ENCODE peak calls at places on chromosomes 12 and 14, in ten cellular contexts. One of them, this sample, is unnamed.

GRCh38 chr14:103067231-103067954 is 10.0 kb upstream of the CDC42BPB start:
- DNase-seq in DMS153: no peak
- DNase-seq in fibroblast of lung: peak; percentile 71
- DNase-seq in WTC11: no peak
- DNase-seq in NCI-H2107: no peak
- DNase-seq in aorta: peak; percentile 46
- DNase-seq in T-helper 1 cell: no peak
- DNase-seq in HFF-Myc: no peak
- DNase-seq in activated CD4-positive, alpha-beta T cell treated with anti-CD3 and anti-CD28 coated beads, Interleukin-2, amount 10 ng/mL, durations not matched to agents 7 days and 5 days: no peak
- DNase-seq in iris pigment epithelial cell: no peak
- DNase-seq in this sample: no peak

GRCh38 chr12:67676624-67677023 is 28.1 kb downstream of the DYRK2 start:
- DNase-seq in DMS153: no peak
- DNase-seq in fibroblast of lung: no peak
- DNase-seq in WTC11: no peak
- DNase-seq in NCI-H2107: no peak
- DNase-seq in aorta: no peak
- DNase-seq in T-helper 1 cell: no peak
- DNase-seq in HFF-Myc: no peak
- DNase-seq in activated CD4-positive, alpha-beta T cell treated with anti-CD3 and anti-CD28 coated beads, Interleukin-2, amount 10 ng/mL, durations not matched to agents 7 days and 5 days: no peak
- DNase-seq in iris pigment epithelial cell: no peak
- DNase-seq in this sample: no peak

GRCh38 chr12:58593557-58594304 is 326.6 kb downstream of the LRIG3 start:
- DNase-seq in DMS153: no peak
- DNase-seq in fibroblast of lung: no peak
- DNase-seq in WTC11: no peak
- DNase-seq in NCI-H2107: no peak
- DNase-seq in aorta: no peak
- DNase-seq in T-helper 1 cell: no peak
- DNase-seq in HFF-Myc: no peak
- DNase-seq in activated CD4-positive, alpha-beta T cell treated with anti-CD3 and anti-CD28 coated beads, Interleukin-2, amount 10 ng/mL, durations not matched to agents 7 days and 5 days: no peak
- DNase-seq in iris pigment epithelial cell: peak; percentile 11
- DNase-seq in this sample: no peak

GRCh38 chr12:69834147-69834546 is 9.1 kb downstream of the MYRFL start:
- DNase-seq in DMS153: no peak
- DNase-seq in fibroblast of lung: no peak
- DNase-seq in WTC11: no peak
- DNase-seq in NCI-H2107: no peak
- DNase-seq in aorta: no peak
- DNase-seq in T-helper 1 cell: no peak
- DNase-seq in HFF-Myc: no peak
- DNase-seq in activated CD4-positive, alpha-beta T cell treated with anti-CD3 and anti-CD28 coated beads, Interleukin-2, amount 10 ng/mL, durations not matched to agents 7 days and 5 days: no peak
- DNase-seq in iris pigment epithelial cell: no peak
- DNase-seq in this sample: no peak

GRCh38 chr12:124667671-124668337 is 100.4 kb upstream of the NCOR2 start:
- DNase-seq in DMS153: peak; percentile 93
- DNase-seq in fibroblast of lung: no peak
- DNase-seq in WTC11: no peak
- DNase-seq in NCI-H2107: peak; percentile 43
- DNase-seq in aorta: no peak
- DNase-seq in T-helper 1 cell: no peak
- DNase-seq in HFF-Myc: no peak
- DNase-seq in activated CD4-positive, alpha-beta T cell treated with anti-CD3 and anti-CD28 coated beads, Interleukin-2, amount 10 ng/mL, durations not matched to agents 7 days and 5 days: no peak
- DNase-seq in iris pigment epithelial cell: no peak
- DNase-seq in this sample: no peak

GRCh38 chr12:94706250-94706661 is 55.9 kb upstream of the TMCC3 start:
- DNase-seq in DMS153: no peak
- DNase-seq in fibroblast of lung: no peak
- DNase-seq in WTC11: no peak
- DNase-seq in NCI-H2107: no peak
- DNase-seq in aorta: no peak
- DNase-seq in T-helper 1 cell: no peak
- DNase-seq in HFF-Myc: no peak
- DNase-seq in activated CD4-positive, alpha-beta T cell treated with anti-CD3 and anti-CD28 coated beads, Interleukin-2, amount 10 ng/mL, durations not matched to agents 7 days and 5 days: no peak
- DNase-seq in iris pigment epithelial cell: peak; percentile 26
- DNase-seq in this sample: no peak

GRCh38 chr12:98669751-98670150 is 24.7 kb downstream of the APAF1 start:
- DNase-seq in DMS153: no peak
- DNase-seq in fibroblast of lung: no peak
- DNase-seq in WTC11: no peak
- DNase-seq in NCI-H2107: no peak
- DNase-seq in aorta: no peak
- DNase-seq in T-helper 1 cell: no peak
- DNase-seq in HFF-Myc: no peak
- DNase-seq in activated CD4-positive, alpha-beta T cell treated with anti-CD3 and anti-CD28 coated beads, Interleukin-2, amount 10 ng/mL, durations not matched to agents 7 days and 5 days: no peak
- DNase-seq in iris pigment epithelial cell: no peak
- DNase-seq in this sample: no peak

GRCh38 chr12:40144023-40144422 is 38.1 kb upstream of the SLC2A13 start:
- DNase-seq in DMS153: no peak
- DNase-seq in fibroblast of lung: no peak
- DNase-seq in WTC11: no peak
- DNase-seq in NCI-H2107: no peak
- DNase-seq in aorta: peak; percentile 50
- DNase-seq in T-helper 1 cell: no peak
- DNase-seq in HFF-Myc: no peak
- DNase-seq in activated CD4-positive, alpha-beta T cell treated with anti-CD3 and anti-CD28 coated beads, Interleukin-2, amount 10 ng/mL, durations not matched to agents 7 days and 5 days: peak; percentile 16
- DNase-seq in iris pigment epithelial cell: no peak
- DNase-seq in this sample: no peak

GRCh38 chr12:114777052-114777451 is 93.1 kb upstream of the TBX3 start:
- DNase-seq in DMS153: no peak
- DNase-seq in fibroblast of lung: peak; percentile 53
- DNase-seq in WTC11: no peak
- DNase-seq in NCI-H2107: no peak
- DNase-seq in aorta: no peak
- DNase-seq in T-helper 1 cell: no peak
- DNase-seq in HFF-Myc: peak; percentile 77
- DNase-seq in activated CD4-positive, alpha-beta T cell treated with anti-CD3 and anti-CD28 coated beads, Interleukin-2, amount 10 ng/mL, durations not matched to agents 7 days and 5 days: no peak
- DNase-seq in iris pigment epithelial cell: peak; percentile 70
- DNase-seq in this sample: peak; percentile 21

GRCh38 chr12:98870521-98870920 is 225.4 kb downstream of the APAF1 start:
- DNase-seq in DMS153: peak; percentile 90
- DNase-seq in fibroblast of lung: no peak
- DNase-seq in WTC11: no peak
- DNase-seq in NCI-H2107: no peak
- DNase-seq in aorta: no peak
- DNase-seq in T-helper 1 cell: no peak
- DNase-seq in HFF-Myc: no peak
- DNase-seq in activated CD4-positive, alpha-beta T cell treated with anti-CD3 and anti-CD28 coated beads, Interleukin-2, amount 10 ng/mL, durations not matched to agents 7 days and 5 days: no peak
- DNase-seq in iris pigment epithelial cell: no peak
- DNase-seq in this sample: no peak

GRCh38 chr12:6478406-6478805 is 7.9 kb upstream of the VAMP1 start:
- DNase-seq in DMS153: no peak
- DNase-seq in fibroblast of lung: no peak
- DNase-seq in WTC11: no peak
- DNase-seq in NCI-H2107: no peak
- DNase-seq in aorta: no peak
- DNase-seq in T-helper 1 cell: no peak
- DNase-seq in HFF-Myc: no peak
- DNase-seq in activated CD4-positive, alpha-beta T cell treated with anti-CD3 and anti-CD28 coated beads, Interleukin-2, amount 10 ng/mL, durations not matched to agents 7 days and 5 days: no peak
- DNase-seq in iris pigment epithelial cell: no peak
- DNase-seq in this sample: no peak

GRCh38 chr12:93169536-93169935 is 208.2 kb upstream of the NUDT4 start:
- DNase-seq in DMS153: no peak
- DNase-seq in fibroblast of lung: no peak
- DNase-seq in WTC11: no peak
- DNase-seq in NCI-H2107: no peak
- DNase-seq in aorta: no peak
- DNase-seq in T-helper 1 cell: no peak
- DNase-seq in HFF-Myc: no peak
- DNase-seq in activated CD4-positive, alpha-beta T cell treated with anti-CD3 and anti-CD28 coated beads, Interleukin-2, amount 10 ng/mL, durations not matched to agents 7 days and 5 days: no peak
- DNase-seq in iris pigment epithelial cell: no peak
- DNase-seq in this sample: no peak

GRCh38 chr14:76101980-76102379 is 49.7 kb upstream of the GPATCH2L start:
- DNase-seq in DMS153: no peak
- DNase-seq in fibroblast of lung: no peak
- DNase-seq in WTC11: no peak
- DNase-seq in NCI-H2107: no peak
- DNase-seq in aorta: no peak
- DNase-seq in T-helper 1 cell: no peak
- DNase-seq in HFF-Myc: no peak
- DNase-seq in activated CD4-positive, alpha-beta T cell treated with anti-CD3 and anti-CD28 coated beads, Interleukin-2, amount 10 ng/mL, durations not matched to agents 7 days and 5 days: no peak
- DNase-seq in iris pigment epithelial cell: no peak
- DNase-seq in this sample: no peak

GRCh38 chr12:39252628-39253027 is 190.3 kb downstream of the KIF21A start:
- DNase-seq in DMS153: no peak
- DNase-seq in fibroblast of lung: no peak
- DNase-seq in WTC11: no peak
- DNase-seq in NCI-H2107: no peak
- DNase-seq in aorta: no peak
- DNase-seq in T-helper 1 cell: no peak
- DNase-seq in HFF-Myc: no peak
- DNase-seq in activated CD4-positive, alpha-beta T cell treated with anti-CD3 and anti-CD28 coated beads, Interleukin-2, amount 10 ng/mL, durations not matched to agents 7 days and 5 days: no peak
- DNase-seq in iris pigment epithelial cell: no peak
- DNase-seq in this sample: no peak

GRCh38 chr14:37246427-37246829 is 48.7 kb downstream of the MIPOL1 start:
- DNase-seq in DMS153: peak; percentile 67
- DNase-seq in fibroblast of lung: peak; percentile 77
- DNase-seq in WTC11: no peak
- DNase-seq in NCI-H2107: no peak
- DNase-seq in aorta: no peak
- DNase-seq in T-helper 1 cell: no peak
- DNase-seq in HFF-Myc: peak; percentile 14
- DNase-seq in activated CD4-positive, alpha-beta T cell treated with anti-CD3 and anti-CD28 coated beads, Interleukin-2, amount 10 ng/mL, durations not matched to agents 7 days and 5 days: no peak
- DNase-seq in iris pigment epithelial cell: peak; percentile 48
- DNase-seq in this sample: peak; percentile 17

GRCh38 chr14:105283028-105283427 is 17.8 kb downstream of the BRF1 start:
- DNase-seq in DMS153: no peak
- DNase-seq in fibroblast of lung: no peak
- DNase-seq in WTC11: peak; percentile 63
- DNase-seq in NCI-H2107: no peak
- DNase-seq in aorta: no peak
- DNase-seq in T-helper 1 cell: no peak
- DNase-seq in HFF-Myc: no peak
- DNase-seq in activated CD4-positive, alpha-beta T cell treated with anti-CD3 and anti-CD28 coated beads, Interleukin-2, amount 10 ng/mL, durations not matched to agents 7 days and 5 days: no peak
- DNase-seq in iris pigment epithelial cell: no peak
- DNase-seq in this sample: no peak

GRCh38 chr12:14193623-14194022 is 171.9 kb upstream of the ATF7IP start:
- DNase-seq in DMS153: no peak
- DNase-seq in fibroblast of lung: no peak
- DNase-seq in WTC11: peak; percentile 16
- DNase-seq in NCI-H2107: no peak
- DNase-seq in aorta: no peak
- DNase-seq in T-helper 1 cell: no peak
- DNase-seq in HFF-Myc: no peak
- DNase-seq in activated CD4-positive, alpha-beta T cell treated with anti-CD3 and anti-CD28 coated beads, Interleukin-2, amount 10 ng/mL, durations not matched to agents 7 days and 5 days: no peak
- DNase-seq in iris pigment epithelial cell: no peak
- DNase-seq in this sample: no peak

GRCh38 chr12:4034926-4035325 is 161.7 kb upstream of the PARP11 start:
- DNase-seq in DMS153: no peak
- DNase-seq in fibroblast of lung: peak; percentile 73
- DNase-seq in WTC11: no peak
- DNase-seq in NCI-H2107: no peak
- DNase-seq in aorta: no peak
- DNase-seq in T-helper 1 cell: no peak
- DNase-seq in HFF-Myc: peak; percentile 52
- DNase-seq in activated CD4-positive, alpha-beta T cell treated with anti-CD3 and anti-CD28 coated beads, Interleukin-2, amount 10 ng/mL, durations not matched to agents 7 days and 5 days: no peak
- DNase-seq in iris pigment epithelial cell: no peak
- DNase-seq in this sample: no peak

GRCh38 chr14:80959448-80960006 is 4.1 kb downstream of the TSHR start:
- DNase-seq in DMS153: no peak
- DNase-seq in fibroblast of lung: no peak
- DNase-seq in WTC11: no peak
- DNase-seq in NCI-H2107: no peak
- DNase-seq in aorta: no peak
- DNase-seq in T-helper 1 cell: peak; percentile 28
- DNase-seq in HFF-Myc: no peak
- DNase-seq in activated CD4-positive, alpha-beta T cell treated with anti-CD3 and anti-CD28 coated beads, Interleukin-2, amount 10 ng/mL, durations not matched to agents 7 days and 5 days: peak; percentile 89
- DNase-seq in iris pigment epithelial cell: no peak
- DNase-seq in this sample: peak; percentile 8

GRCh38 chr12:123660328-123660727 is 10.6 kb upstream of the TCTN2 start:
- DNase-seq in DMS153: no peak
- DNase-seq in fibroblast of lung: peak; percentile 89
- DNase-seq in WTC11: no peak
- DNase-seq in NCI-H2107: no peak
- DNase-seq in aorta: no peak
- DNase-seq in T-helper 1 cell: no peak
- DNase-seq in HFF-Myc: peak; percentile 33
- DNase-seq in activated CD4-positive, alpha-beta T cell treated with anti-CD3 and anti-CD28 coated beads, Interleukin-2, amount 10 ng/mL, durations not matched to agents 7 days and 5 days: no peak
- DNase-seq in iris pigment epithelial cell: peak; percentile 91
- DNase-seq in this sample: peak; percentile 85

This sample was measured in hepatic stellate cell.